ENCODE peak calls at places on chromosomes 7 and 10, in five cellular contexts. M, Z, A, T and O are unnamed samples. For H3K27me3, the result is how much of the 10 kb centered on the place peaks cover.

GRCh38 chr10:4109469-4109868 is 324.5 kb upstream of the KLF6 start:
- DNase-seq in M (no peak), A (no peak), T (no peak), Z (peak), O (no peak)

GRCh38 chr7:90210925-90211324 is 615 bp upstream of the STEAP2 start:
- DNase-seq in Z (no peak), A (no peak), T (no peak), M (no peak), O (no peak)

GRCh38 chr10:101346177-101346576 is 7.8 kb upstream of the BTRC start:
- DNase-seq in A (no peak), Z (no peak), M (no peak), T (no peak), O (no peak)

GRCh38 chr10:120415709-120416330 is 41.2 kb upstream of the PLPP4 start:
- DNase-seq in A (no peak), Z (no peak), T (no peak), M (no peak), O (no peak)

GRCh38 chr10:101558671-101559595 is 29.1 kb downstream of the POLL start:
- DNase-seq in M (no peak), A (no peak), Z (no peak), T (no peak), O (no peak)

GRCh38 chr10:70607936-70608335 is 5.4 kb upstream of the PRF1 start:
- DNase-seq in A (no peak), Z (no peak), T (no peak), M (no peak), O (no peak)

GRCh38 chr10:63114031-63114814 is 18.9 kb upstream of the NRBF2 start:
- DNase-seq in Z (peak), M (no peak), T (peak), A (peak), O (no peak)

GRCh38 chr7:121214652-121215051 is 114.1 kb upstream of the WNT16 start:
- DNase-seq in T (no peak), M (no peak), A (no peak), Z (peak), O (no peak)

GRCh38 chr7:140367528-140367927 is 30.8 kb downstream of the SLC37A3 start:
- DNase-seq in T (no peak), Z (no peak), M (no peak), A (no peak), O (no peak)

GRCh38 chr7:133797818-133798485 is 329.2 kb upstream of the LRGUK start:
- DNase-seq in A (no peak), Z (peak), T (no peak), M (no peak), O (no peak)

GRCh38 chr7:122965306-122965705 is 30.2 kb downstream of the TAS2R16 start:
- DNase-seq in Z (no peak), M (no peak), A (no peak), T (no peak), O (no peak)

GRCh38 chr7:27834179-27834921 is 94.4 kb downstream of the TAX1BP1 start:
- DNase-seq in T (peak), A (no peak), M (no peak), Z (no peak), O (no peak)

GRCh38 chr7:28933874-28934265 is 24.3 kb downstream of the TRIL start:
- DNase-seq in Z (no peak), A (no peak), T (no peak), M (no peak), O (no peak)

DNA sequence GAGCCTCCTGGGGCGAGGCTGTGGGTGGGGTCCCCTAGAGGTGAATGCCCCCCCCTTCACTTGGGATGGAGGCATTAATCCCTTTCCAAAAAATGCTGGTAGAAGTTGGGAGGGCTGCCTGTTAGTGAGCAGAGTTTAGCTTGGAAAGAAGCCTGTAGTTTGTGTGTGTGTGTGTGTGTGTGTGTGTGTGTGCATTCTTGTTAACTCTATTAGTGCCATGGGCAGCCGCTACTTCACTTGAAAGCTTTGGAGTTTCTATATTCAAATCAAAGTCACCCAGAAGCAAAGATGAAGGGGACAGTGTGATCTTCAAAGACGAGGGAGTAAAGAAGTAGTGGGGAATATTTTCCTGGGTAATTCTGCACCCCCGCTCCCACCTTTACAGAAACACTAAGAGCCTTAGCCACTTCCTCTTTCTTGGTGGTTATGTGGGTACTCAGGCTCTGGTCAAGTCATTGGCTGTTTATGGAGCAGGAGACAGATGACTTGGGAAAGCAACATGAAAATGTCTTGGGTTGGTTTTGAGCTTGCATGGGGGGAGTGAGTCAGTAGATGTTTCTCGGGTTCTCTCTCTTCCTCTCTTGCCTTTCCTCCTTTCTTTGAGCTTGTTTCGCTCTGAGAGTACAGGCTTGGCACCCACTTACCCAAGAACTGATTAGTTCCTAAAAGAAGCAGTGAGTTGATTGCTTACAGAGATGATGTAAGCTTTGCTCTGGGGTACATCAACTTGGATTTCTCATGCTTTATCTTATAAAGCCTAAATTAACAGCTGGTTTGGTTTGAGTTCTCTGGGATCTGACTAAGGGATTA is 35.9 kb downstream of the TCF7L2 start:
- DNase-seq in T (no peak), A (no peak), M (peak), Z (peak), O (peak)
- H3K27me3 ChIP-seq in T (under half), A (under half), M (under half), Z (under half), O (under half)

GRCh38 chr10:21021843-21022594 is 124.9 kb upstream of the NEBL start:
- DNase-seq in M (no peak), T (no peak), A (no peak), Z (no peak), O (no peak)
- TF ChIP-seq CTCF in M (peak), T (peak), A (no peak), Z (peak), O (peak)

GRCh38 chr10:83932245-83932644 is 207.1 kb upstream of the GHITM start:
- DNase-seq in Z (no peak), M (no peak), A (no peak), T (no peak), O (no peak)
- H3K4me3 ChIP-seq in Z (no peak), M (no peak), A (no peak), T (no peak), O (no peak)

GRCh38 chr10:24041030-24041429 is 167.9 kb upstream of the KIAA1217 start:
- DNase-seq in M (no peak), A (no peak), T (no peak), Z (no peak), O (no peak)
- H3K27me3 ChIP-seq in M (under half), A (under half), T (under half), Z (under half), O (under half)

GRCh38 chr10:121633056-121633455 is 34.8 kb upstream of the FGFR2 start:
- DNase-seq in A (no peak), T (no peak), M (no peak), Z (no peak), O (no peak)

GRCh38 chr10:121631296-121631695 is 33.1 kb upstream of the FGFR2 start:
- DNase-seq in T (no peak), Z (no peak), A (no peak), M (no peak), O (no peak)

GRCh38 chr10:121624778-121625330 is 26.6 kb upstream of the FGFR2 start:
- DNase-seq in A (no peak), T (no peak), Z (no peak), M (no peak), O (no peak)

GRCh38 chr10:121628859-121629258 is 30.6 kb upstream of the FGFR2 start:
- DNase-seq in M (no peak), Z (no peak), T (no peak), A (no peak), O (no peak)

DNA sequence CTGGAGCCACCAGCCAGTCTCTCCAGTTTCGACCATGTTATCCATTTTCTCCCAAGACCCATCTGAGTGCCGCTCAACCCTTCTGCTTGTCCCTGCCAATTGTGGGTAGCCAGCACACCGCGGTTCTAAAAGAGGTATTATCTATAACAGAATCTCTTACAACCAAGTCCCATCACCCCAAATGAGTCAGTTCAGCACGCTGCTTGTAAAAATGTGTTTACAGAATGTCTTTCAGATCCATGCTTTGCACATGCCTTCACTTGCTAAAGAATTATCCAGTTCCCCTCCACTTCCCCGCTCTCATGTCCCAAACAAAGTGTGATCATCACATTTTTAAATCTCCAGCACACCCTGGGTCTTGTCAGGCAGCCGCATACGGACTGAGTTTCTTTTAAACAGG is 29.6 kb upstream of the FGFR2 start:
- DNase-seq in T (no peak), M (no peak), A (peak), Z (no peak), O (no peak)
- TF ChIP-seq CTCF in T (no peak), M (no peak), A (no peak), Z (no peak), O (no peak)

GRCh38 chr7:128708824-128709223 is 30.3 kb upstream of the CALU start:
- DNase-seq in T (no peak), Z (no peak), M (no peak), A (no peak), O (no peak)
- H3K4me3 ChIP-seq in T (no peak), Z (no peak), M (no peak), A (no peak), O (no peak)

GRCh38 chr10:26355241-26355640 is 82.9 kb upstream of the APBB1IP start:
- DNase-seq in T (no peak), A (no peak), Z (no peak), M (no peak), O (no peak)
- H3K27me3 ChIP-seq in T (under half), A (under half), Z (under half), M (under half), O (under half)

GRCh38 chr7:22854158-22855048 is 31.8 kb upstream of the TOMM7 start:
- DNase-seq in Z (peak), A (peak), T (peak), M (peak), O (peak)
- TF ChIP-seq CTCF in Z (peak), A (peak), T (peak), M (peak), O (no peak)

DNA sequence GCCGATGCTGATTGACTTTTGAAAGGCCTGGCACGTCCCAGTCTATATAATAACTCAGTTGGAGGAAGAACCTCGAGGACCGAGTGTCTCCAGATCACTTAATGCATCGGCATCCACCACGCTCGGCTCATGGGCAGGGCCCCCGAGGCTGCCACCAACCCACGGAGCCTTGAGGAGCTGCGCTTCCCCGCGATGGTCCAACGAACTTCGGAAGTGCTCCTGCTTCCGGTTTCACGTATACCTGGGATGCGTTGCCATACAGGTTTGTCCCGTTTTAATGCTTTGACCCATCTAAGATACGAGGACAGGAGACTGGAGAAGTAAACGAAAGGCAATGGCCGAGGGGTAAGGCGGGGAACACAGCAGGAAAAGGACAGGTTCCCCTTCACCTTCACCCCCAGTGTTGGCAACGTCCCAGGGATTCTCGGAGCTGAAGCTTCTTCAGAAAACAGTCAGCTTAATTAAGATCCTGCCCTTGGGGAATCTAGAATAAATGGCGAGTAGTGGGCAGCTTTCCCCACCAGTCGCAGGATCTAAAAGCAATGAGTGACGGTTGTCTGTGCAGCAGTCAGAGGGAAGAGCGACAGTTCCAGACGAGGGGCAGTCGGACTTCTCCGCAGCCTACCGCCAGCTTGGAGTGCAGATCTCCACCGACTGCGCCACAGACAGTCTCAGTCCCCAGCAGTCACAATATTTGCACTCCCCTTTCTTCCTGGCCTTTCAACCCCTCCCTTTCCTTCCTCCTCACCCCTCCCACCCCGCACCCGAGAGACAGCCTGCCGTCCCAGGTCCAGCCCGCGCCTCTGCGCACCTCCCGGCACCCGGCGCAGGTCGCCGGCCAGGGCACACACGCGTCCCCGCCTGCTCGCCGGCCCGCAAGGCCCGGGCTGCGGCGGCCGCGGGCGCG is 10.7 kb upstream of the SP8 start:
- DNase-seq in T (no peak), M (no peak), Z (no peak), A (no peak), O (no peak)
- H3K4me3 ChIP-seq in T (peak), M (peak), Z (no peak), A (peak), O (peak)

GRCh38 chr10:60286436-60287023 is 103.1 kb downstream of the ANK3 start:
- DNase-seq in M (no peak), A (no peak), T (no peak), Z (no peak), O (no peak)
- H3K27me3 ChIP-seq in M (under half), A (under half), T (under half), Z (under half), O (under half)